ENCODE peak calls at places on chromosomes 3 and 15, in eight cellular contexts. A is activated CD8-positive, alpha-beta memory T cell treated with anti-CD3 and anti-CD28 coated beads for 24 hours; B is fibroblast of lung; K is HTR-8/SVneo; N is stimulated activated CD4-positive, alpha-beta T cell treated with anti-CD3 and anti-CD28 coated beads, Interleukin-2, amount 100 ng/mL, for 24 hours; R is GM12892; S is astrocyte of the spinal cord; G is cardiac septum. T is an unnamed sample.

GRCh38 chr3:99551520-99551919 is 86.9 kb upstream of the COL8A1 start:
- DNase-seq in S (no peak), B (no peak), R (no peak), K (no peak), G (no peak), N (no peak), A (no peak), T (no peak)

GRCh38 chr15:81785181-81785580 is 260.6 kb downstream of the MEX3B start:
- DNase-seq in S (no peak), R (no peak), K (no peak), N (no peak), B (no peak), G (no peak), A (no peak), T (no peak)

GRCh38 chr3:19074257-19074938 is 73.9 kb upstream of the KCNH8 start:
- DNase-seq in A (no peak), B (peak; percentile 29), R (no peak), G (no peak), S (no peak), N (no peak), K (no peak), T (no peak)

GRCh38 chr3:157311633-157312365 is 124.9 kb upstream of the PTX3 start:
- DNase-seq in G (no peak), S (peak; percentile 92), B (peak; percentile 93), N (no peak), A (no peak), R (no peak), K (peak; percentile 49), T (no peak)

GRCh38 chr3:24387000-24387399 is 107.7 kb downstream of the THRB start:
- DNase-seq in R (no peak), N (no peak), K (peak; percentile 17), B (peak; percentile 21), G (no peak), S (no peak), A (no peak), T (no peak)

GRCh38 chr15:40103124-40103858 is 5.4 kb downstream of the BMF start:
- DNase-seq in G (peak; percentile 91), S (peak; percentile 80), N (no peak), A (no peak), B (peak; percentile 78), K (no peak), R (no peak), T (peak; percentile 78)

GRCh38 chr15:72889545-72889944 is 106.0 kb upstream of the ADPGK start:
- DNase-seq in K (no peak), A (no peak), N (no peak), B (no peak), S (no peak), R (no peak), G (no peak), T (no peak)

GRCh38 chr15:72472907-72473669 is 1.0 kb upstream of the ARIH1 start:
- DNase-seq in G (no peak), S (peak; percentile 38), B (peak; percentile 33), R (no peak), N (no peak), K (no peak), A (no peak), T (no peak)

GRCh38 chr15:90838066-90838465 is 30.3 kb upstream of the FURIN start:
- DNase-seq in G (no peak), S (no peak), R (no peak), B (no peak), K (no peak), N (peak; percentile 89), A (peak; percentile 89), T (no peak)

GRCh38 chr15:51589881-51590570 is 32.5 kb downstream of the DMXL2 start:
- DNase-seq in K (no peak), S (no peak), A (no peak), R (no peak), G (no peak), N (no peak), B (no peak), T (no peak)

GRCh38 chr3:186080849-186081438 is 27.9 kb downstream of the ETV5 start:
- DNase-seq in G (no peak), B (no peak), S (no peak), K (no peak), N (no peak), R (no peak), A (no peak), T (no peak)

GRCh38 chr3:12175844-12176453 is 17.2 kb upstream of the TIMP4 start:
- DNase-seq in R (peak; percentile 29), G (peak; percentile 84), N (peak; percentile 56), B (peak; percentile 33), A (no peak), S (peak; percentile 60), K (peak; percentile 38), T (peak; percentile 47)

GRCh38 chr3:159928692-159929091 is 59.9 kb upstream of the IL12A start:
- DNase-seq in A (no peak), N (no peak), K (peak; percentile 79), B (peak; percentile 99), R (no peak), S (peak; percentile 96), G (no peak), T (peak; percentile 72)

GRCh38 chr3:185280572-185281365 is 26.9 kb upstream of the EHHADH start:
- DNase-seq in B (peak; percentile 60), A (no peak), R (no peak), S (peak; percentile 60), G (no peak), K (peak; percentile 64), N (no peak), T (peak; percentile 58)

GRCh38 chr3:49713336-49714105 is 6.0 kb downstream of the AMIGO3 start:
- DNase-seq in R (no peak), K (no peak), B (no peak), G (no peak), N (no peak), S (no peak), A (no peak), T (no peak)

GRCh38 chr3:12894629-12895028 is 53.3 kb upstream of the RPL32 start:
- DNase-seq in S (no peak), K (no peak), B (no peak), N (no peak), R (no peak), G (no peak), A (no peak), T (no peak)

GRCh38 chr3:197878427-197878826 is 71.6 kb upstream of the RPL35A start:
- DNase-seq in B (peak; percentile 84), R (no peak), K (no peak), S (no peak), G (no peak), A (peak; percentile 70), N (peak; percentile 71), T (no peak)

GRCh38 chr3:183825380-183826161 is at the start of gene MAP6D1:
- DNase-seq in A (peak; percentile 83), S (peak; percentile 39), N (peak; percentile 58), R (peak; percentile 46), K (peak; percentile 86), G (peak; percentile 73), B (peak; percentile 38), T (peak; percentile 72)

GRCh38 chr3:184560992-184561328 is 625 bp upstream of the EPHB3 start:
- DNase-seq in B (no peak), G (no peak), R (no peak), K (no peak), A (no peak), S (no peak), N (no peak), T (no peak)

GRCh38 chr3:66098436-66098835 is 59.7 kb upstream of the MAGI1 start:
- DNase-seq in G (no peak), R (no peak), S (peak; percentile 10), B (peak; percentile 79), A (no peak), K (no peak), N (no peak), T (no peak)

GRCh38 chr15:73897441-73898261 is 24.3 kb downstream of the TBC1D21 start:
- DNase-seq in G (peak; percentile 91), R (peak; percentile 86), B (peak; percentile 95), A (peak; percentile 76), S (peak; percentile 88), K (peak; percentile 81), N (peak; percentile 67), T (peak; percentile 58)

GRCh38 chr3:157329541-157329940 is 107.1 kb upstream of the PTX3 start:
- DNase-seq in N (no peak), G (no peak), A (no peak), B (no peak), K (no peak), R (no peak), S (peak; percentile 29), T (no peak)

GRCh38 chr15:67945951-67946700 is 106.3 kb upstream of the RNU6-1 start:
- DNase-seq in N (no peak), A (no peak), S (peak; percentile 30), K (peak; percentile 82), G (no peak), B (peak; percentile 37), R (no peak), T (peak; percentile 72)

GRCh38 chr3:56157693-56158092 is 310.6 kb downstream of the ERC2 start:
- DNase-seq in K (no peak), B (peak; percentile 51), G (no peak), N (no peak), R (no peak), S (peak; percentile 59), A (no peak), T (peak; percentile 69)

GRCh38 chr15:36527512-36528162 is 51.8 kb upstream of the CDIN1 start:
- DNase-seq in S (no peak), R (no peak), K (no peak), G (no peak), B (peak; percentile 28), A (no peak), N (no peak), T (no peak)

GRCh38 chr3:185711255-185711870 is 113.5 kb downstream of the IGF2BP2 start:
- DNase-seq in G (no peak), R (no peak), A (no peak), K (no peak), S (no peak), B (peak; percentile 42), N (no peak), T (no peak)

GRCh38 chr3:175985781-175986180 is 1126.6 kb downstream of the NAALADL2 start:
- DNase-seq in R (no peak), S (no peak), G (no peak), K (no peak), A (no peak), N (no peak), B (no peak), T (no peak)